ENCODE peak calls at places on chromosomes 5 and 9, in ten cellular contexts. One of them, this sample, is unnamed.

GRCh38 chr9:137057545-137057944 is 3.7 kb upstream of the ENTPD2 start:
- DNase-seq in hippocampal formation: no peak
- DNase-seq in activated T-cell treated with anti-CD3 and anti-CD28 coated beads, Interleukin-2, amount 50 U/mL, for 1 hour: no peak
- DNase-seq in activated naive CD4-positive, alpha-beta T cell treated with Interleukin-2 at 50 U/mL for 16 hours: no peak
- DNase-seq in stimulated activated CD4-positive, alpha-beta T cell treated with anti-CD3 and anti-CD28 coated beads, Interleukin-12 subunit alpha, Interleukin-12 subunit beta, amount 100 ng/mL, for 4 hours: no peak
- DNase-seq in GM18507: no peak
- DNase-seq in frontal cortex: no peak
- DNase-seq in naive thymus-derived CD4-positive, alpha-beta T cell: no peak
- DNase-seq in substantia nigra: no peak
- DNase-seq in left lobe of liver: no peak
- DNase-seq in this sample: no peak

GRCh38 chr5:87121315-87122170 is 146.1 kb upstream of the RASA1 start:
- DNase-seq in hippocampal formation: peak
- DNase-seq in left lobe of liver: no peak
- DNase-seq in substantia nigra: no peak
- DNase-seq in stimulated activated CD4-positive, alpha-beta T cell treated with anti-CD3 and anti-CD28 coated beads, Interleukin-12 subunit alpha, Interleukin-12 subunit beta, amount 100 ng/mL, for 4 hours: no peak
- DNase-seq in naive thymus-derived CD4-positive, alpha-beta T cell: no peak
- DNase-seq in GM18507: no peak
- DNase-seq in activated naive CD4-positive, alpha-beta T cell treated with Interleukin-2 at 50 U/mL for 16 hours: peak
- DNase-seq in activated T-cell treated with anti-CD3 and anti-CD28 coated beads, Interleukin-2, amount 50 U/mL, for 1 hour: no peak
- DNase-seq in frontal cortex: peak
- DNase-seq in this sample: peak

GRCh38 chr5:36897616-36898015 is 21.0 kb downstream of the NIPBL start:
- DNase-seq in stimulated activated CD4-positive, alpha-beta T cell treated with anti-CD3 and anti-CD28 coated beads, Interleukin-12 subunit alpha, Interleukin-12 subunit beta, amount 100 ng/mL, for 4 hours: no peak
- DNase-seq in left lobe of liver: no peak
- DNase-seq in substantia nigra: no peak
- DNase-seq in activated naive CD4-positive, alpha-beta T cell treated with Interleukin-2 at 50 U/mL for 16 hours: no peak
- DNase-seq in GM18507: no peak
- DNase-seq in naive thymus-derived CD4-positive, alpha-beta T cell: no peak
- DNase-seq in activated T-cell treated with anti-CD3 and anti-CD28 coated beads, Interleukin-2, amount 50 U/mL, for 1 hour: no peak
- DNase-seq in frontal cortex: no peak
- DNase-seq in hippocampal formation: no peak
- DNase-seq in this sample: no peak

GRCh38 chr5:81717221-81717620 is 33.7 kb downstream of the SSBP2 start:
- DNase-seq in GM18507: no peak
- DNase-seq in left lobe of liver: no peak
- DNase-seq in naive thymus-derived CD4-positive, alpha-beta T cell: no peak
- DNase-seq in activated T-cell treated with anti-CD3 and anti-CD28 coated beads, Interleukin-2, amount 50 U/mL, for 1 hour: no peak
- DNase-seq in substantia nigra: no peak
- DNase-seq in activated naive CD4-positive, alpha-beta T cell treated with Interleukin-2 at 50 U/mL for 16 hours: no peak
- DNase-seq in hippocampal formation: no peak
- DNase-seq in stimulated activated CD4-positive, alpha-beta T cell treated with anti-CD3 and anti-CD28 coated beads, Interleukin-12 subunit alpha, Interleukin-12 subunit beta, amount 100 ng/mL, for 4 hours: no peak
- DNase-seq in frontal cortex: no peak
- DNase-seq in this sample: no peak

GRCh38 chr5:99355881-99356280 is 427.1 kb upstream of the CHD1 start:
- DNase-seq in substantia nigra: no peak
- DNase-seq in hippocampal formation: no peak
- DNase-seq in naive thymus-derived CD4-positive, alpha-beta T cell: no peak
- DNase-seq in GM18507: no peak
- DNase-seq in stimulated activated CD4-positive, alpha-beta T cell treated with anti-CD3 and anti-CD28 coated beads, Interleukin-12 subunit alpha, Interleukin-12 subunit beta, amount 100 ng/mL, for 4 hours: no peak
- DNase-seq in activated T-cell treated with anti-CD3 and anti-CD28 coated beads, Interleukin-2, amount 50 U/mL, for 1 hour: no peak
- DNase-seq in left lobe of liver: no peak
- DNase-seq in activated naive CD4-positive, alpha-beta T cell treated with Interleukin-2 at 50 U/mL for 16 hours: no peak
- DNase-seq in frontal cortex: no peak
- DNase-seq in this sample: no peak

GRCh38 chr9:130892503-130893249 is 3.9 kb downstream of the QRFP start:
- DNase-seq in hippocampal formation: no peak
- DNase-seq in substantia nigra: no peak
- DNase-seq in activated naive CD4-positive, alpha-beta T cell treated with Interleukin-2 at 50 U/mL for 16 hours: no peak
- DNase-seq in naive thymus-derived CD4-positive, alpha-beta T cell: no peak
- DNase-seq in frontal cortex: no peak
- DNase-seq in left lobe of liver: no peak
- DNase-seq in GM18507: no peak
- DNase-seq in stimulated activated CD4-positive, alpha-beta T cell treated with anti-CD3 and anti-CD28 coated beads, Interleukin-12 subunit alpha, Interleukin-12 subunit beta, amount 100 ng/mL, for 4 hours: no peak
- DNase-seq in activated T-cell treated with anti-CD3 and anti-CD28 coated beads, Interleukin-2, amount 50 U/mL, for 1 hour: no peak
- DNase-seq in this sample: no peak

GRCh38 chr5:72586788-72587530 is 79.7 kb upstream of the ZNF366 start:
- DNase-seq in substantia nigra: no peak
- DNase-seq in GM18507: no peak
- DNase-seq in naive thymus-derived CD4-positive, alpha-beta T cell: no peak
- DNase-seq in activated naive CD4-positive, alpha-beta T cell treated with Interleukin-2 at 50 U/mL for 16 hours: no peak
- DNase-seq in left lobe of liver: no peak
- DNase-seq in activated T-cell treated with anti-CD3 and anti-CD28 coated beads, Interleukin-2, amount 50 U/mL, for 1 hour: no peak
- DNase-seq in hippocampal formation: no peak
- DNase-seq in stimulated activated CD4-positive, alpha-beta T cell treated with anti-CD3 and anti-CD28 coated beads, Interleukin-12 subunit alpha, Interleukin-12 subunit beta, amount 100 ng/mL, for 4 hours: no peak
- DNase-seq in frontal cortex: no peak
- DNase-seq in this sample: no peak

GRCh38 chr5:1298723-1299510 is 4.0 kb upstream of the TERT start:
- DNase-seq in substantia nigra: no peak
- DNase-seq in stimulated activated CD4-positive, alpha-beta T cell treated with anti-CD3 and anti-CD28 coated beads, Interleukin-12 subunit alpha, Interleukin-12 subunit beta, amount 100 ng/mL, for 4 hours: no peak
- DNase-seq in frontal cortex: no peak
- DNase-seq in GM18507: no peak
- DNase-seq in activated naive CD4-positive, alpha-beta T cell treated with Interleukin-2 at 50 U/mL for 16 hours: no peak
- DNase-seq in hippocampal formation: no peak
- DNase-seq in left lobe of liver: peak
- DNase-seq in activated T-cell treated with anti-CD3 and anti-CD28 coated beads, Interleukin-2, amount 50 U/mL, for 1 hour: peak
- DNase-seq in naive thymus-derived CD4-positive, alpha-beta T cell: no peak
- DNase-seq in this sample: no peak

GRCh38 chr5:55997742-55998351 is 3.1 kb upstream of the IL6ST start:
- DNase-seq in left lobe of liver: no peak
- DNase-seq in GM18507: no peak
- DNase-seq in activated naive CD4-positive, alpha-beta T cell treated with Interleukin-2 at 50 U/mL for 16 hours: no peak
- DNase-seq in naive thymus-derived CD4-positive, alpha-beta T cell: no peak
- DNase-seq in hippocampal formation: no peak
- DNase-seq in activated T-cell treated with anti-CD3 and anti-CD28 coated beads, Interleukin-2, amount 50 U/mL, for 1 hour: no peak
- DNase-seq in stimulated activated CD4-positive, alpha-beta T cell treated with anti-CD3 and anti-CD28 coated beads, Interleukin-12 subunit alpha, Interleukin-12 subunit beta, amount 100 ng/mL, for 4 hours: no peak
- DNase-seq in frontal cortex: no peak
- DNase-seq in substantia nigra: no peak
- DNase-seq in this sample: no peak

This sample was measured in CD4-positive, CD25-positive, alpha-beta regulatory T cell.